ENCODE peak calls at places on chromosomes 3 and 15, in seven cellular contexts. H is NCI-H510A; L is NCI-H1417; Z is foreskin fibroblast; Q is stimulated activated naive CD8-positive, alpha-beta T cell treated with anti-CD3 and anti-CD28 coated beads, Interleukin-15, Interleukin-2, amounts not matched to agents 100 U/mL and 50 U/mL, for 24 hours; C is fibroblast of the aortic adventitia; M is AG08395. K is an unnamed sample.

GRCh38 chr3:39260957-39261356 is 18.9 kb downstream of the CX3CR1 start:
- DNase-seq in L (peak; percentile 5), M (peak; percentile 98), H (no peak), Z (peak; percentile 88), C (peak; percentile 84), Q (peak; percentile 66), K (peak; percentile 70)

GRCh38 chr3:152964901-152965609 is 130.1 kb downstream of the P2RY1 start:
- DNase-seq in M (no peak), L (no peak), C (no peak), Z (no peak), Q (no peak), H (no peak), K (no peak)

GRCh38 chr15:47429376-47429775 is 287.9 kb upstream of the SEMA6D start:
- DNase-seq in C (peak; percentile 85), Z (no peak), L (no peak), Q (no peak), M (no peak), H (no peak), K (no peak)

GRCh38 chr15:45141386-45141785 is 11.6 kb downstream of the DUOX1 start:
- DNase-seq in Q (no peak), M (no peak), Z (no peak), L (no peak), C (no peak), H (no peak), K (no peak)

GRCh38 chr3:111924283-111924682 is 54.5 kb upstream of the ABHD10 start:
- DNase-seq in Q (no peak), L (peak; percentile 15), H (peak; percentile 34), M (no peak), C (peak; percentile 43), Z (no peak), K (peak; percentile 58)

GRCh38 chr3:129577925-129578742 is 28.3 kb downstream of the PLXND1 start:
- DNase-seq in C (no peak), M (no peak), Z (no peak), L (no peak), H (no peak), Q (peak; percentile 27), K (no peak)

GRCh38 chr3:134376786-134377431 is 2.7 kb upstream of the AMOTL2 start:
- DNase-seq in L (no peak), C (no peak), Z (no peak), Q (no peak), M (no peak), H (no peak), K (no peak)

GRCh38 chr3:30964612-30965011 is 70.2 kb upstream of the GADL1 start:
- DNase-seq in Q (no peak), M (no peak), C (no peak), Z (no peak), H (no peak), L (no peak), K (no peak)

GRCh38 chr3:97793415-97794019 is 28.3 kb upstream of the CRYBG3 start:
- DNase-seq in C (peak; percentile 79), Z (peak; percentile 73), Q (no peak), H (no peak), M (peak; percentile 50), L (peak; percentile 54), K (peak; percentile 71)

GRCh38 chr3:165336786-165337185 is 140.6 kb upstream of the SLITRK3 start:
- DNase-seq in H (no peak), Q (no peak), M (no peak), Z (no peak), C (no peak), L (no peak), K (no peak)

GRCh38 chr3:155676252-155676981 is 68.5 kb downstream of the PLCH1 start:
- DNase-seq in M (peak; percentile 71), Z (peak; percentile 91), Q (no peak), C (peak; percentile 60), L (peak; percentile 5), H (no peak), K (peak; percentile 30)